ENCODE peak calls at places on chromosomes 7 and 10, in nine cellular contexts. R is upper lobe of right lung, D is brain microvascular endothelial cell, T is neural progenitor cell, U is Peyer's patch, O is lung, Q is H9, V is stomach, Y is hepatocyte. P is an unnamed sample. For H3K27me3, the result is how much of the 10 kb centered on the place peaks cover.

GRCh38 chr10:97065128-97065527 is 120.6 kb downstream of the SLIT1 start:
- DNase-seq in Q (no peak), Y (no peak), R (no peak), U (no peak), V (no peak), O (no peak), D (no peak), T (no peak), P (no peak)

GRCh38 chr10:78650122-78650521 is 418.6 kb upstream of the ZMIZ1 start:
- DNase-seq in Q (no peak), U (no peak), D (no peak), Y (no peak), T (no peak), O (no peak), V (no peak), R (no peak), P (no peak)

GRCh38 chr10:101961591-101962498 is 94.1 kb downstream of the ARMH3 start:
- DNase-seq in Q (no peak), V (no peak), Y (peak), O (peak), T (no peak), D (peak), U (no peak), R (no peak), P (no peak)

GRCh38 chr7:126185959-126186580 is 1066.7 kb downstream of the GRM8 start:
- DNase-seq in Y (no peak), T (peak), Q (peak), D (no peak), R (no peak), U (no peak), O (no peak), V (no peak), P (no peak)

GRCh38 chr10:78520737-78521430 is 487.2 kb downstream of the RPS24 start:
- DNase-seq in V (no peak), T (peak), D (peak), Q (peak), R (no peak), Y (peak), O (no peak), U (no peak), P (no peak)

GRCh38 chr7:2525161-2525930 is 5.8 kb downstream of the LFNG start:
- DNase-seq in V (no peak), O (no peak), R (no peak), U (no peak), D (no peak), Q (no peak), Y (no peak), T (no peak), P (no peak)

GRCh38 chr10:16950686-16951681 is 133.8 kb upstream of the RSU1 start:
- DNase-seq in D (peak), O (no peak), Q (peak), T (peak), U (no peak), V (no peak), R (no peak), Y (peak), P (no peak)

GRCh38 chr7:25392571-25393338 is 164.5 kb upstream of the NPVF start:
- DNase-seq in Q (peak), O (no peak), R (no peak), T (peak), U (no peak), V (no peak), D (no peak), Y (no peak), P (no peak)

GRCh38 chr10:80513106-80513505 is 24.6 kb upstream of the SH2D4B start:
- DNase-seq in Y (no peak), Q (no peak), O (no peak), T (no peak), U (no peak), V (no peak), D (no peak), R (no peak), P (no peak)

GRCh38 chr7:123961731-123962130 is 36.7 kb downstream of the SPAM1 start:
- DNase-seq in U (no peak), R (no peak), V (no peak), T (no peak), Q (no peak), D (peak), Y (no peak), O (no peak), P (no peak)

GRCh38 chr7:123972045-123972444 is 47.0 kb downstream of the SPAM1 start:
- DNase-seq in V (no peak), T (no peak), Q (no peak), Y (no peak), R (no peak), U (no peak), O (no peak), D (no peak), P (no peak)

GRCh38 chr7:123966936-123967335 is 41.9 kb downstream of the SPAM1 start:
- DNase-seq in Y (peak), R (no peak), V (no peak), O (no peak), U (no peak), Q (no peak), D (no peak), T (no peak), P (no peak)
- TF ChIP-seq CTCF in Y (no peak), R (no peak), V (no peak), O (no peak), U (peak), Q (no peak), D (peak), T (no peak), P (no peak)

DNA sequence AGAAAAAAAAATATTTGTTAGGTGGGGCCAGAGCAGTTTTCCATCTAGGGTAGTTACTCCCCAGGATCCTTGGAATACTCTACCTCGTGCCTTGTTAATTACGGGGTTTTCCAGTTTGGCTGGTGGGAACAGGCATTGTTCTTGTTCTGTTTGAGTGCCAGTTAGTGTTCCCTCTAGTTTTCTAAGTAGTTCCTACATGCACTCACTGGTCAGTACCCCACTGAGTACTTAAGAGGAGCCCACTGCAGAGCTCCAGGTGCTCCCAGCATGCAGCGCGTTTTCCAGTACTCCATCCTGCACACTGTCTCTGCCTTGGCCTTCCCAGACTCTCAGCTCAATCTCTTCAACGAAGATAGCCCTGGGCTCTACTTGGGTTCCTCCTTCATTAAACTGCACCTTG is 58.0 kb downstream of the AHCYL2 start:
- DNase-seq in R (no peak), D (no peak), V (no peak), Q (no peak), Y (no peak), O (no peak), U (no peak), T (peak), P (no peak)
- H3K27ac ChIP-seq in R (no peak), D (no peak), V (no peak), Q (no peak), Y (no peak), O (no peak), U (no peak), T (peak), P (no peak)

GRCh38 chr7:155351120-155351870 is 53.6 kb downstream of the INSIG1 start:
- DNase-seq in U (peak), V (no peak), D (no peak), Q (no peak), T (no peak), Y (no peak), O (no peak), R (no peak), P (peak)

GRCh38 chr7:155346285-155346684 is 48.6 kb downstream of the INSIG1 start:
- DNase-seq in R (no peak), Q (no peak), T (no peak), O (no peak), V (no peak), U (peak), Y (no peak), D (no peak), P (no peak)

GRCh38 chr7:155345490-155345889 is 47.8 kb downstream of the INSIG1 start:
- DNase-seq in R (no peak), D (no peak), T (no peak), U (no peak), O (no peak), Y (no peak), Q (no peak), V (no peak), P (no peak)

GRCh38 chr7:155349601-155350331 is 52.1 kb downstream of the INSIG1 start:
- DNase-seq in Q (peak), O (no peak), V (no peak), D (no peak), U (peak), T (peak), Y (no peak), R (peak), P (no peak)

GRCh38 chr7:155348806-155349205 is 51.1 kb downstream of the INSIG1 start:
- DNase-seq in Q (no peak), T (no peak), Y (no peak), V (no peak), O (no peak), R (no peak), U (peak), D (no peak), P (no peak)
- H3K27me3 ChIP-seq in Q (under half), T (half or more), Y (under half), V (under half), O (under half), R (under half), U (under half), D (under half), P (half or more)

DNA sequence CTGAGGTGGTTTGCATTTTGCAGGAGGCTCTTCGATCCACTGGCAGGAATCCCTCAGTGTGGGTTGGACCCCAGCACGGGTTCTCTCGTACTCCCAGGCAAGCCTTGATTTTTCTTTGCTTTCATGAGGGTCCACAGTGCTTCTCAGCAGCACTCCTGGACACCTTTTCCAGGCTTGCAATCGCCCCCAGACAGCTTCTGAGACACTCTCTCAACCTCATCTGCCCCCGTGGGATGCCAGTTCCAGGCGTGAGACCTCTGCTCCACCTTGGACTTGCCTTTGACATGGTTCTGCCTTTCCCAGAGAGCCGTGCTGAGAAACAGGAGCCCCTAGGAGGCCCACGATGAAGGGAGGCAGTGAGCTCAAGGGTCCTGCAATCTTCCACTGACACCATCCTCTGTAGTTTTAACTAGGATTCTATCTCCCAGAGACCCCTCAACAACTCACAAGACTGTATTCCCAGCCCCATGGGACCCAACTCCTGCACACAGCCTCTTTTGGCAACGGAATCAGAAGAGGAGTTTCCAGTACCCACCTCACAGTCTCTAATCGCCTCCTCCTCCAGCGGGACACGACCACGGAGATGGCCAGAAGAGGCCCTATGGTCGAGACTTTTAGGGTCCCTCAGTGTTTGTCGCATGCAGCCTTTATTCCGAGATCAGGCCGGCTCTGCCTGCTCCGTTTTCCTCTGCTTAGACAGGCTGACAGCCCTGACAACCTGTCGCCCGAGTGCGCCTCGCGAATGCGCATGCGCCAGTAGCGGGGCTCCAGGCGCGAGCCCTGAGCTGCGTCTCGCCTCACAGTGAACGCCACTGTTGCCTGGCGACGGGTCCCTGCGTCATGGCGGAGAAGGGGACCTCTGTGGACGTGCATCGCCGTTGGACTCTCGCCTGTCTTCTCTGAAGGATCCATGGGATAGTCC is 26.0 kb upstream of the ZNF273 start:
- DNase-seq in R (peak), V (peak), Y (peak), Q (peak), U (no peak), D (peak), O (peak), T (peak), P (no peak)
- TF ChIP-seq CTCF in R (no peak), V (no peak), Y (no peak), Q (no peak), U (no peak), D (no peak), O (no peak), T (no peak), P (no peak)

DNA sequence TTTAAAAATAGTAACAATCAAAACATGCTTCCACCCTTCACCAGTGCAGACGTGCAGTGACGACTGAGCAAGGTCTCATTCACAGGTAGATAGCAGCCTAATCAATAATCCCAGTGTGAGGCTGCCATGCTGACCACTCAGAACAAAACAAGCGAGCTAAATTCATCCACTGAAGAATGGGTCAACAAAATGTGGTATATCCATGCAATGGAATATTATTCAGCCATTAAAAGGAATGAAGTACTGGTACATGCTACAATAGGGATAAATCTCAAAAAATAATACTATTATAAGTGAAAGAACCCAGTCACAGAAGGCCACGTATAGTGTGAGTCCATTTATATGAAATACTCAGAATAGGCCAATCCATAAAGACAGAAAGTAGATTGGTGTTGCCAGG is 74.0 kb downstream of the PTPRE start:
- DNase-seq in U (no peak), Q (no peak), V (no peak), D (no peak), T (no peak), Y (no peak), O (no peak), R (no peak), P (no peak)
- H3K27ac ChIP-seq in U (no peak), Q (no peak), V (no peak), D (no peak), T (no peak), Y (no peak), O (no peak), R (no peak), P (no peak)

GRCh38 chr10:26216949-26217395 is 398 bp downstream of the GAD2 start:
- DNase-seq in O (no peak), U (no peak), T (no peak), Y (no peak), Q (no peak), D (no peak), R (no peak), V (no peak), P (no peak)

GRCh38 chr10:26216577-26216948 is at the start of gene GAD2:
- DNase-seq in O (no peak), V (no peak), U (no peak), Y (no peak), Q (peak), D (no peak), R (no peak), T (peak), P (no peak)

GRCh38 chr10:26214538-26215461 is 1.8 kb upstream of the GAD2 start:
- DNase-seq in O (no peak), U (no peak), T (peak), Y (no peak), D (no peak), Q (peak), R (no peak), V (no peak), P (no peak)

GRCh38 chr10:26215923-26216576 is 524 bp upstream of the GAD2 start:
- DNase-seq in R (peak), D (no peak), T (peak), O (no peak), U (no peak), Y (peak), V (no peak), Q (peak), P (no peak)

DNA sequence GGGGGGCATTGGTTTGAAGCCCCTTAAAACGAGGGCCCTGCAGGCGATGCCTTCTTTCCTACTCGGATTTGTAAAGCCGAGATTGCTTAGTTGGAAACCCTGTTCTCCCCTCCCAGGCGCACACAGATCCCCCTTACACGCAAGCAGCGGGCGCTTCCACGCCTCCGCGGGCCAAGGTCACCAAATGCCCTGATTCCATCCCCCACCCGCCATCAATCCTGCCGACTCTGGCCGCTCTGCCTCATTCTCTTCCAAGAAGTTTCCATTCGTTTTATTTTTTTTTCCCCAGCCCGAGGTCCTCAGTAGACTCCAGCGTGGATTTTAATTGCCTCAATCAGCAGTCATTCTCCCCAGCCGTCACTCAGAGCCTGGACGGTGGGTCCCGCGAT is 1.0 kb upstream of the GAD2 start:
- DNase-seq in R (no peak), V (no peak), U (no peak), D (no peak), Y (peak), Q (no peak), O (no peak), T (no peak), P (no peak)
- H3K27me3 ChIP-seq in R (half or more), V (under half), U (under half), D (half or more), Y (half or more), Q (half or more), O (under half), T (half or more), P (under half)

DNA sequence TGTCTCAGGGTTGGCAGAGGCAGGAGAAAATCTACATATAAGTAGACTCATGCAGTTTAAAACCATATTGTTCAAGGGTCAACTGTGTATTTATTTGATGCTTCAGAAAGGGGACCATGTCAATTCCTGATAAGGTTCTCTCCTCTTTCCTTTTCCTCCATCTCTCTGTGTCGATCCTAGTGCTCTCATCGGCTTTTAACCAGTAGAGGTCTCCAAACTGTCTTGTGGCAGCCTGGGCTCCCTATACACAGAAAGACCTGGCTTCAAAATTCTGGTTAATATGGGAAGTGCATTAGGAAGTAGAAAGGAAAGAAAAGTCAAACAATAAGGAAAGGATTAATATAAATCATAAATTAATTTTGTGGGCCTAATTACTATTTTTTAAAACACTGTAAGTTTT is 304.4 kb upstream of the C7orf33 start:
- DNase-seq in R (no peak), Y (peak), Q (no peak), V (no peak), U (no peak), T (peak), D (peak), O (no peak), P (no peak)
- TF ChIP-seq CTCF in R (peak), Y (peak), Q (peak), V (no peak), U (peak), T (peak), D (no peak), O (no peak), P (no peak)